ENCODE peak calls at places on chromosomes 13 and 19, in seven cellular contexts. One of them, this sample, is unnamed.

GRCh38 chr19:46107371-46107770 is 17.1 kb downstream of the IGFL3 start:
- DNase-seq in astrocyte: peak; percentile 91
- DNase-seq in GM06990: no peak
- DNase-seq in HFFc6: no peak
- DNase-seq in foreskin fibroblast: no peak
- DNase-seq in AG04450: no peak
- DNase-seq in tibial nerve: no peak
- DNase-seq in this sample: no peak

GRCh38 chr13:34155931-34156607 is 338.1 kb downstream of the RFC3 start:
- DNase-seq in tibial nerve: no peak
- DNase-seq in astrocyte: peak; percentile 80
- DNase-seq in HFFc6: peak; percentile 83
- DNase-seq in AG04450: no peak
- DNase-seq in foreskin fibroblast: peak; percentile 41
- DNase-seq in GM06990: no peak
- DNase-seq in this sample: no peak

GRCh38 chr19:13639342-13639929 is 124.9 kb upstream of the MRI1 start:
- DNase-seq in tibial nerve: no peak
- DNase-seq in HFFc6: no peak
- DNase-seq in foreskin fibroblast: no peak
- DNase-seq in GM06990: no peak
- DNase-seq in astrocyte: no peak
- DNase-seq in AG04450: no peak
- DNase-seq in this sample: no peak

GRCh38 chr13:51920267-51920666 is 58.5 kb downstream of the CCDC70 start:
- DNase-seq in HFFc6: no peak
- DNase-seq in foreskin fibroblast: no peak
- DNase-seq in AG04450: no peak
- DNase-seq in GM06990: no peak
- DNase-seq in tibial nerve: no peak
- DNase-seq in astrocyte: no peak
- DNase-seq in this sample: no peak

GRCh38 chr19:10551698-10552301 is 8.1 kb downstream of the ATG4D start:
- DNase-seq in HFFc6: peak; percentile 31
- DNase-seq in foreskin fibroblast: no peak
- DNase-seq in tibial nerve: no peak
- DNase-seq in astrocyte: no peak
- DNase-seq in AG04450: no peak
- DNase-seq in GM06990: no peak
- DNase-seq in this sample: no peak

GRCh38 chr19:16541526-16542044 is 652 bp downstream of the CHERP start:
- DNase-seq in foreskin fibroblast: no peak
- DNase-seq in GM06990: no peak
- DNase-seq in AG04450: no peak
- DNase-seq in tibial nerve: no peak
- DNase-seq in astrocyte: no peak
- DNase-seq in HFFc6: peak; percentile 9
- DNase-seq in this sample: no peak

GRCh38 chr19:32566246-32566830 is 14.7 kb upstream of the PDCD5 start:
- DNase-seq in HFFc6: peak; percentile 19
- DNase-seq in foreskin fibroblast: peak; percentile 37
- DNase-seq in tibial nerve: no peak
- DNase-seq in astrocyte: no peak
- DNase-seq in GM06990: no peak
- DNase-seq in AG04450: no peak
- DNase-seq in this sample: no peak

GRCh38 chr13:111561091-111561778 is 240.8 kb downstream of the TEX29 start:
- DNase-seq in tibial nerve: no peak
- DNase-seq in astrocyte: no peak
- DNase-seq in AG04450: no peak
- DNase-seq in GM06990: no peak
- DNase-seq in HFFc6: no peak
- DNase-seq in foreskin fibroblast: no peak
- DNase-seq in this sample: no peak

GRCh38 chr19:52943884-52944643 is 18.6 kb downstream of the ZNF816 start:
- DNase-seq in GM06990: no peak
- DNase-seq in HFFc6: no peak
- DNase-seq in astrocyte: no peak
- DNase-seq in tibial nerve: no peak
- DNase-seq in AG04450: no peak
- DNase-seq in foreskin fibroblast: no peak
- DNase-seq in this sample: no peak

GRCh38 chr19:5894704-5895349 is 8.8 kb downstream of the NDUFA11 start:
- DNase-seq in tibial nerve: no peak
- DNase-seq in foreskin fibroblast: no peak
- DNase-seq in astrocyte: no peak
- DNase-seq in AG04450: no peak
- DNase-seq in HFFc6: no peak
- DNase-seq in GM06990: no peak
- DNase-seq in this sample: no peak

GRCh38 chr19:35462476-35462953 is 14.5 kb downstream of the FFAR2 start:
- DNase-seq in HFFc6: peak; percentile 0
- DNase-seq in astrocyte: no peak
- DNase-seq in foreskin fibroblast: no peak
- DNase-seq in AG04450: no peak
- DNase-seq in GM06990: peak; percentile 79
- DNase-seq in tibial nerve: no peak
- DNase-seq in this sample: peak; percentile 74

GRCh38 chr19:55619264-55619663 is 5.1 kb downstream of the ZNF784 start:
- DNase-seq in foreskin fibroblast: no peak
- DNase-seq in tibial nerve: no peak
- DNase-seq in AG04450: no peak
- DNase-seq in HFFc6: peak; percentile 13
- DNase-seq in astrocyte: no peak
- DNase-seq in GM06990: no peak
- DNase-seq in this sample: no peak

GRCh38 chr13:22012676-22013075 is 341.8 kb downstream of the FGF9 start:
- DNase-seq in AG04450: no peak
- DNase-seq in foreskin fibroblast: no peak
- DNase-seq in tibial nerve: no peak
- DNase-seq in astrocyte: no peak
- DNase-seq in GM06990: no peak
- DNase-seq in HFFc6: no peak
- DNase-seq in this sample: no peak

GRCh38 chr19:32558607-32559228 is 22.3 kb upstream of the PDCD5 start:
- DNase-seq in HFFc6: no peak
- DNase-seq in AG04450: no peak
- DNase-seq in foreskin fibroblast: no peak
- DNase-seq in GM06990: no peak
- DNase-seq in tibial nerve: no peak
- DNase-seq in astrocyte: no peak
- DNase-seq in this sample: no peak

GRCh38 chr19:7652061-7652641 is 15.2 kb downstream of the STXBP2 start:
- DNase-seq in HFFc6: peak; percentile 44
- DNase-seq in foreskin fibroblast: peak; percentile 86
- DNase-seq in AG04450: peak; percentile 16
- DNase-seq in astrocyte: peak; percentile 25
- DNase-seq in tibial nerve: peak; percentile 73
- DNase-seq in GM06990: peak; percentile 83
- DNase-seq in this sample: peak; percentile 90

GRCh38 chr19:49506575-49507105 is 5.8 kb upstream of the FCGRT start:
- DNase-seq in HFFc6: no peak
- DNase-seq in AG04450: no peak
- DNase-seq in tibial nerve: peak; percentile 59
- DNase-seq in foreskin fibroblast: peak; percentile 29
- DNase-seq in astrocyte: no peak
- DNase-seq in GM06990: no peak
- DNase-seq in this sample: peak; percentile 85

GRCh38 chr13:98442391-98443230 is 134.3 kb downstream of the STK24 start:
- DNase-seq in astrocyte: no peak
- DNase-seq in tibial nerve: no peak
- DNase-seq in AG04450: no peak
- DNase-seq in HFFc6: no peak
- DNase-seq in GM06990: no peak
- DNase-seq in foreskin fibroblast: no peak
- DNase-seq in this sample: no peak

GRCh38 chr13:111216166-111216960 is 101.3 kb downstream of the ARHGEF7 start:
- DNase-seq in foreskin fibroblast: no peak
- DNase-seq in astrocyte: no peak
- DNase-seq in tibial nerve: peak; percentile 51
- DNase-seq in HFFc6: no peak
- DNase-seq in GM06990: no peak
- DNase-seq in AG04450: no peak
- DNase-seq in this sample: peak; percentile 56

GRCh38 chr19:12521996-12522395 is 29.3 kb downstream of the ZNF564 start:
- DNase-seq in foreskin fibroblast: no peak
- DNase-seq in GM06990: no peak
- DNase-seq in tibial nerve: no peak
- DNase-seq in HFFc6: no peak
- DNase-seq in AG04450: no peak
- DNase-seq in astrocyte: no peak
- DNase-seq in this sample: no peak

GRCh38 chr13:94798738-94799137 is 86.4 kb upstream of the SOX21 start:
- DNase-seq in HFFc6: no peak
- DNase-seq in tibial nerve: no peak
- DNase-seq in AG04450: no peak
- DNase-seq in GM06990: no peak
- DNase-seq in astrocyte: peak; percentile 2
- DNase-seq in foreskin fibroblast: no peak
- DNase-seq in this sample: no peak

GRCh38 chr19:41866284-41866683 is 6.2 kb downstream of the RPS19 start:
- DNase-seq in HFFc6: no peak
- DNase-seq in GM06990: no peak
- DNase-seq in foreskin fibroblast: no peak
- DNase-seq in AG04450: no peak
- DNase-seq in tibial nerve: no peak
- DNase-seq in astrocyte: no peak
- DNase-seq in this sample: no peak

GRCh38 chr19:51372649-51373504 is at the start of gene NKG7:
- DNase-seq in AG04450: no peak
- DNase-seq in tibial nerve: no peak
- DNase-seq in HFFc6: no peak
- DNase-seq in foreskin fibroblast: no peak
- DNase-seq in astrocyte: no peak
- DNase-seq in GM06990: peak; percentile 68
- DNase-seq in this sample: peak; percentile 66

GRCh38 chr19:43759515-43759914 is 4.8 kb upstream of the SMG9 start:
- DNase-seq in tibial nerve: no peak
- DNase-seq in GM06990: no peak
- DNase-seq in AG04450: no peak
- DNase-seq in HFFc6: peak; percentile 79
- DNase-seq in astrocyte: peak; percentile 65
- DNase-seq in foreskin fibroblast: peak; percentile 84
- DNase-seq in this sample: no peak
- TF ChIP-seq CTCF in tibial nerve: no peak
- TF ChIP-seq CTCF in GM06990: peak; percentile 55
- TF ChIP-seq CTCF in AG04450: peak; percentile 64
- TF ChIP-seq CTCF in HFFc6: peak; percentile 71
- TF ChIP-seq CTCF in astrocyte: peak; percentile 62
- TF ChIP-seq CTCF in foreskin fibroblast: peak; percentile 60
- TF ChIP-seq CTCF in this sample: peak; percentile 29

GRCh38 chr13:41681587-41681986 is 224.2 kb downstream of the RGCC start:
- DNase-seq in astrocyte: no peak
- DNase-seq in HFFc6: no peak
- DNase-seq in GM06990: no peak
- DNase-seq in foreskin fibroblast: no peak
- DNase-seq in AG04450: no peak
- DNase-seq in tibial nerve: no peak
- DNase-seq in this sample: no peak
- TF ChIP-seq CTCF in astrocyte: no peak
- TF ChIP-seq CTCF in HFFc6: no peak
- TF ChIP-seq CTCF in GM06990: no peak
- TF ChIP-seq CTCF in foreskin fibroblast: no peak
- TF ChIP-seq CTCF in AG04450: no peak
- TF ChIP-seq CTCF in tibial nerve: no peak
- TF ChIP-seq CTCF in this sample: no peak

GRCh38 chr19:38134538-38135149 is 89.4 kb downstream of the DPF1 start:
- DNase-seq in GM06990: no peak
- DNase-seq in HFFc6: peak; percentile 24
- DNase-seq in tibial nerve: no peak
- DNase-seq in astrocyte: no peak
- DNase-seq in AG04450: no peak
- DNase-seq in foreskin fibroblast: peak; percentile 14
- DNase-seq in this sample: peak; percentile 54
- TF ChIP-seq CTCF in GM06990: peak; percentile 77
- TF ChIP-seq CTCF in HFFc6: peak; percentile 89
- TF ChIP-seq CTCF in tibial nerve: peak; percentile 14
- TF ChIP-seq CTCF in astrocyte: peak; percentile 51
- TF ChIP-seq CTCF in AG04450: peak; percentile 67
- TF ChIP-seq CTCF in foreskin fibroblast: peak; percentile 60
- TF ChIP-seq CTCF in this sample: peak; percentile 41

GRCh38 chr13:91647361-91647970 is 249.0 kb downstream of the GPC5 start:
- DNase-seq in HFFc6: no peak
- DNase-seq in tibial nerve: no peak
- DNase-seq in GM06990: no peak
- DNase-seq in AG04450: no peak
- DNase-seq in foreskin fibroblast: no peak
- DNase-seq in astrocyte: peak; percentile 36
- DNase-seq in this sample: peak; percentile 10
- TF ChIP-seq CTCF in HFFc6: peak; percentile 45
- TF ChIP-seq CTCF in tibial nerve: no peak
- TF ChIP-seq CTCF in GM06990: peak; percentile 60
- TF ChIP-seq CTCF in AG04450: peak; percentile 57
- TF ChIP-seq CTCF in foreskin fibroblast: no peak
- TF ChIP-seq CTCF in astrocyte: peak; percentile 58
- TF ChIP-seq CTCF in this sample: peak; percentile 23